ENCODE peak calls at places on chromosomes 13 and 19, in five cellular contexts. G is naive thymus-derived CD4-positive, alpha-beta T cell; Z is fibroblast of mammary gland; C is AG04450; Q is choroid plexus epithelial cell. V is an unnamed sample.

GRCh38 chr13:33322474-33322827 is 36.9 kb upstream of the STARD13 start:
- DNase-seq in G (no peak), C (peak), Z (peak), Q (peak), V (no peak)

GRCh38 chr13:108915634-108916497 is 286.5 kb downstream of the MYO16 start:
- DNase-seq in C (peak), Q (peak), Z (peak), G (no peak), V (peak)

GRCh38 chr13:105804561-105805190 is 730.8 kb downstream of the EFNB2 start:
- DNase-seq in Z (peak), C (peak), G (no peak), Q (peak), V (no peak)

GRCh38 chr13:49791214-49791752 is 1.2 kb downstream of the KPNA3 start:
- DNase-seq in G (no peak), C (no peak), Q (peak), Z (peak), V (peak)

GRCh38 chr13:110731072-110731471 is 17.6 kb downstream of the ING1 start:
- DNase-seq in G (no peak), Z (no peak), Q (no peak), C (no peak), V (no peak)

GRCh38 chr19:46287585-46287984 is 9.3 kb upstream of the HIF3A start:
- DNase-seq in C (no peak), Q (peak), Z (peak), G (no peak), V (no peak)

GRCh38 chr13:49635599-49636433 is 7.5 kb downstream of the ARL11 start:
- DNase-seq in G (peak), C (peak), Z (peak), Q (peak), V (peak)

GRCh38 chr13:102233566-102234208 is 168.2 kb downstream of the FGF14 start:
- DNase-seq in Z (peak), G (no peak), C (no peak), Q (peak), V (no peak)

GRCh38 chr19:17946965-17947784 is 14.4 kb downstream of the CCDC124 start:
- DNase-seq in Q (no peak), C (no peak), G (no peak), Z (no peak), V (no peak)

GRCh38 chr19:56840452-56841193 is at the start of the genes PEG3 and ZIM2:
- DNase-seq in Q (no peak), C (no peak), G (no peak), Z (peak), V (no peak)

GRCh38 chr19:29645911-29646310 is 19.4 kb upstream of the PLEKHF1 start:
- DNase-seq in G (no peak), Q (peak), Z (peak), C (no peak), V (peak)

GRCh38 chr13:21541271-21541670 is 62.7 kb downstream of the MICU2 start:
- DNase-seq in Z (no peak), C (no peak), G (no peak), Q (no peak), V (no peak)

GRCh38 chr13:34044660-34045080 is 226.7 kb downstream of the RFC3 start:
- DNase-seq in Q (peak), Z (peak), G (no peak), C (peak), V (no peak)

GRCh38 chr19:28578786-28579505 is 634.0 kb downstream of the UQCRFS1 start:
- DNase-seq in Q (no peak), C (no peak), G (no peak), Z (no peak), V (no peak)

GRCh38 chr19:55385236-55385748 is 440 bp upstream of the RPL28 start:
- DNase-seq in Z (peak), G (peak), C (peak), Q (peak), V (peak)

GRCh38 chr19:412356-413355 is 3.7 kb upstream of the C2CD4C start:
- DNase-seq in Q (no peak), Z (no peak), G (no peak), C (no peak), V (no peak)

GRCh38 chr19:49808762-49809154 is 4.3 kb downstream of the FUZ start:
- DNase-seq in G (peak), Q (peak), C (peak), Z (peak), V (peak)

GRCh38 chr13:49610176-49610575 is 18.1 kb upstream of the ARL11 start:
- DNase-seq in G (no peak), Q (no peak), Z (no peak), C (no peak), V (no peak)

GRCh38 chr19:15644066-15644741 is 3.5 kb downstream of the CYP4F3 start:
- DNase-seq in C (no peak), Q (no peak), G (no peak), Z (no peak), V (no peak)

GRCh38 chr19:11382898-11383705 is 1.0 kb downstream of the EPOR start:
- DNase-seq in Q (peak), G (no peak), Z (no peak), C (no peak), V (no peak)

GRCh38 chr19:32933571-32933970 is 38.2 kb downstream of the CEP89 start:
- DNase-seq in Q (no peak), G (no peak), Z (no peak), C (no peak), V (no peak)

GRCh38 chr13:59641758-59642157 is 522.0 kb downstream of the DIAPH3 start:
- DNase-seq in Q (peak), Z (no peak), G (no peak), C (no peak), V (no peak)

GRCh38 chr19:38055040-38055439 is 148.0 kb downstream of the SIPA1L3 start:
- DNase-seq in Z (no peak), Q (no peak), C (no peak), G (no peak), V (peak)

GRCh38 chr13:99383946-99384345 is 76.7 kb upstream of the GPR183 start:
- DNase-seq in C (no peak), Q (no peak), Z (no peak), G (no peak), V (no peak)

GRCh38 chr13:50334944-50335343 is 319.7 kb downstream of the KCNRG start:
- DNase-seq in Z (no peak), C (no peak), G (no peak), Q (peak), V (no peak)

GRCh38 chr19:49741210-49741844 is 21.8 kb downstream of the TSKS start:
- DNase-seq in Q (peak), G (no peak), Z (peak), C (no peak), V (no peak)

GRCh38 chr13:63873936-63874335 is 2458.3 kb upstream of the PCDH20 start:
- DNase-seq in G (no peak), C (no peak), Q (no peak), Z (no peak), V (no peak)

GRCh38 chr13:112444001-112444311 is 67.8 kb downstream of the SPACA7 start:
- DNase-seq in Q (peak), G (no peak), C (no peak), Z (peak), V (peak)

GRCh38 chr13:92745233-92745632 is 481.4 kb upstream of the GPC6 start:
- DNase-seq in Z (no peak), C (no peak), Q (no peak), G (no peak), V (no peak)

GRCh38 chr19:14411161-14411560 is 8.0 kb downstream of the DDX39A start:
- DNase-seq in G (no peak), Q (no peak), C (no peak), Z (no peak), V (no peak)

GRCh38 chr19:42251572-42251990 is 3.3 kb downstream of the ERF start:
- DNase-seq in Z (no peak), C (no peak), G (no peak), Q (no peak), V (no peak)
- H3K4me3 ChIP-seq in Z (peak), C (peak), G (no peak), Q (no peak), V (no peak)

GRCh38 chr13:114140909-114141255 is 8.5 kb upstream of the RASA3 start:
- DNase-seq in Q (no peak), C (no peak), G (peak), Z (no peak), V (no peak)

GRCh38 chr13:114142137-114142550 is 9.7 kb upstream of the RASA3 start:
- DNase-seq in Q (no peak), Z (no peak), C (no peak), G (no peak), V (no peak)

GRCh38 chr13:114141261-114141996 is 9.0 kb upstream of the RASA3 start:
- DNase-seq in Q (no peak), G (no peak), C (no peak), Z (no peak), V (no peak)

GRCh38 chr13:114142640-114143490 is 10.4 kb upstream of the RASA3 start:
- DNase-seq in G (peak), Z (no peak), C (no peak), Q (no peak), V (peak)

DNA sequence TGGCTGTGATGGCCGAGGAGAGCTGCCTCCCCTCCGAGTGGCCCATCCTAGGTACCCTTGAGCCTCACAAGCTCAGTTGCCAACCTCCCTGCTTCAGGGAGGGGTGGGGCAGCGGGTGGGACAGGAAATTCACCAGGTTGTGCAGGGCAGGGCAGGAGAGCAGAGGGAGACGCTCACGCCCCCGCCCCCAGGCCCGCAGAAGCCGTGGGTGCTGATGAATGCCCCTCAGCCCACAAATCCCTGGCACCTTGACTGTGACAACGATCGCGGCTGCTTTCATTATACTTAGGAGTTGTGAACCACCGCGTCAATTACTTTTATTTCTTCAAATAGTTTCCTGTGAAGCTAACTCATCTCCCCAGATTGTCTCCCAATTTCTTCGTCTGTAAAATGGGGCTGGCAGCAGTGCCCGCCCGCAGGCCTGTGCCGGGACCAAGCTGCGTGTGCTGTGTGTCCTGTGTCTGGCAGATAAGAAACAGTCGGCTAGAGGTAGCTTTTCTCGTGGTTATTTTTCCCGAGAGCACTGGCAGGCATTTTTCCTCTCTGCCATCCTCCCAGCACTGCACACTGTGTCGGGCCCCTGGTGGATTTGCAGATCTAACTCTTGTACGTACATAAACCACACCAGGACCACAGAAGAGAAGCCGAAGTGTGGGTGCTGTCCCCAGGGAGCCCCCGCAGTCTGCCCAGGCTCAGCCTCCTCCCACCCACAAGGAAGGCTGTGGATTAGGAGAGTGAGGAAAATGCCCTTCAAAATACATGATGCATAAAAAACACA is 7.9 kb upstream of the RASA3 start:
- DNase-seq in C (no peak), Z (no peak), G (peak), Q (no peak), V (peak)
- H3K4me3 ChIP-seq in C (no peak), Z (no peak), G (peak), Q (no peak), V (peak)

GRCh38 chr19:4059931-4060620 is 6.6 kb downstream of the ZBTB7A start:
- DNase-seq in Q (no peak), Z (peak), G (no peak), C (no peak), V (peak)

GRCh38 chr19:4061683-4062575 is 4.8 kb downstream of the ZBTB7A start:
- DNase-seq in Q (no peak), Z (peak), C (no peak), G (no peak), V (no peak)

GRCh38 chr19:4059493-4059880 is 7.2 kb downstream of the ZBTB7A start:
- DNase-seq in G (no peak), Z (no peak), Q (no peak), C (no peak), V (no peak)

GRCh38 chr19:4061178-4061682 is 5.5 kb downstream of the ZBTB7A start:
- DNase-seq in C (no peak), Q (no peak), Z (peak), G (no peak), V (no peak)

DNA sequence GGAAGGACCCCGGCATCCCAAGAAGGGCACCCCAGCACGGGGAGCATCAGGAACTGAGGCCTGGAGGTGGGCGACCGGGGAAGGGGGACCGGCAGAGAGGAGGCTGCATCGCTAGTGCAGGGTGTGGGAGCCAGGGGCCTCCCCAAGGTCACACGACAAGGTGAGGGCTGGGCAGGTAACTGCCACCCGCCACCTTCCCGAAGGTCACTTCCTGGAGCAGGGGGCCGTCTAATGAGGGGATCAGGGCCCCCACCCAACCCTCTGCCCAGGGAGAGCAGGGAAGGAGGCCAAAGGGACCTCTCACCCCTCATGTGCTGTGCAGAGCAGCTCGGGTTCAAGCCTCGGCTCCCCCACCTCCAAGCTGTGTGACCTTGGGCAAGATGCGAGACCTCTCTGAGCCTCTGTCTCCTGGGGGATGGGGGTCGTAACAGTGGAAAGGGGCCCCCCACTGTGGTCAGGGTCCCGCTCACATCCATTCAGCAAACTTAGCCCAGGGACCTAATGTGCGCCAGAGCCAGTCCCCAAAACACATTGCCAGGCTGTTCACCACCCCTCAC is 6.0 kb downstream of the ZBTB7A start:
- DNase-seq in G (no peak), Q (no peak), C (no peak), Z (no peak), V (no peak)
- H3K4me3 ChIP-seq in G (peak), Q (no peak), C (no peak), Z (peak), V (no peak)

GRCh38 chr13:97220151-97220900 is 1.8 kb upstream of the MBNL2 start:
- DNase-seq in G (no peak), Z (no peak), Q (no peak), C (no peak), V (no peak)
- H3K4me3 ChIP-seq in G (no peak), Z (no peak), Q (no peak), C (no peak), V (no peak)

GRCh38 chr13:43146400-43146799 is 123.0 kb downstream of the DNAJC15 start:
- DNase-seq in G (no peak), Q (no peak), C (no peak), Z (no peak), V (no peak)
- H3K4me3 ChIP-seq in G (no peak), Q (no peak), C (no peak), Z (no peak), V (no peak)